ENCODE peak calls at places on chromosomes 2 and 18, in eight cellular contexts. F, K, I, E, G, U, Q and C are unnamed samples.

GRCh38 chr2:133504566-133505505 is 63.4 kb downstream of the NCKAP5 start:
- DNase-seq in G (no peak), E (peak), F (no peak), I (no peak), U (no peak), K (no peak), Q (no peak), C (no peak)

GRCh38 chr2:214277880-214278279 is 133.0 kb upstream of the VWC2L start:
- DNase-seq in G (no peak), U (no peak), E (no peak), Q (no peak), F (no peak), K (no peak), I (no peak), C (no peak)

GRCh38 chr2:190355968-190356657 is 12.7 kb downstream of the INPP1 start:
- DNase-seq in K (no peak), G (no peak), Q (no peak), U (no peak), E (no peak), I (no peak), F (no peak), C (no peak)

GRCh38 chr2:231348173-231348572 is 47.3 kb upstream of the B3GNT7 start:
- DNase-seq in K (no peak), U (no peak), Q (no peak), E (no peak), G (no peak), F (no peak), I (no peak), C (no peak)

GRCh38 chr18:56298935-56299334 is 339.5 kb downstream of the TXNL1 start:
- DNase-seq in U (no peak), K (peak), Q (no peak), I (no peak), G (no peak), E (no peak), F (no peak), C (no peak)

GRCh38 chr2:231786177-231786916 is at the start of gene COPS7B:
- DNase-seq in E (peak), U (peak), Q (peak), G (peak), K (peak), I (peak), F (no peak), C (peak)

GRCh38 chr18:45556217-45556616 is 59.1 kb upstream of the SLC14A2 start:
- DNase-seq in U (no peak), G (no peak), Q (no peak), K (no peak), I (no peak), E (no peak), F (no peak), C (no peak)

GRCh38 chr2:46487667-46488333 is 8.4 kb downstream of the TMEM247 start:
- DNase-seq in F (peak), K (peak), E (no peak), Q (no peak), I (no peak), G (no peak), U (no peak), C (no peak)

GRCh38 chr2:237268004-237268708 is 145.8 kb downstream of the COL6A3 start:
- DNase-seq in G (no peak), K (no peak), I (no peak), F (no peak), U (no peak), Q (no peak), E (no peak), C (no peak)

GRCh38 chr2:9140570-9141378 is 65.8 kb upstream of the ASAP2 start:
- DNase-seq in G (no peak), K (no peak), I (no peak), Q (no peak), U (no peak), E (no peak), F (no peak), C (no peak)

GRCh38 chr2:8754056-8754790 is 72.4 kb downstream of the ID2 start:
- DNase-seq in F (peak), U (no peak), Q (no peak), K (peak), I (no peak), G (no peak), E (peak), C (no peak)

GRCh38 chr2:9594361-9595063 is 36.3 kb downstream of the YWHAQ start:
- DNase-seq in U (no peak), I (no peak), E (no peak), K (peak), G (no peak), F (peak), Q (no peak), C (no peak)

GRCh38 chr2:233210843-233211600 is 40.5 kb upstream of the ATG16L1 start:
- DNase-seq in K (peak), I (no peak), U (no peak), Q (no peak), G (no peak), F (peak), E (peak), C (no peak)

GRCh38 chr2:203327918-203328734 is at the start of gene ABI2:
- DNase-seq in U (peak), K (peak), F (peak), E (peak), Q (peak), I (peak), G (peak), C (peak)

GRCh38 chr18:40935423-40935822 is 1019.6 kb upstream of the PIK3C3 start:
- DNase-seq in E (no peak), F (no peak), Q (no peak), G (no peak), I (no peak), U (peak), K (no peak), C (no peak)

GRCh38 chr2:101111917-101112771 is 39.0 kb downstream of the TBC1D8 start:
- DNase-seq in Q (no peak), F (no peak), U (no peak), E (no peak), I (no peak), G (no peak), K (no peak), C (no peak)

GRCh38 chr2:86342488-86342887 is 5.1 kb upstream of the REEP1 start:
- DNase-seq in K (no peak), U (no peak), I (no peak), G (no peak), E (no peak), F (no peak), Q (no peak), C (no peak)

GRCh38 chr18:25061345-25061744 is 290.6 kb downstream of the ZNF521 start:
- DNase-seq in K (no peak), F (no peak), E (no peak), G (no peak), U (no peak), Q (no peak), I (no peak), C (no peak)

GRCh38 chr2:194151231-194151630 is 1505.8 kb upstream of the SLC39A10 start:
- DNase-seq in E (no peak), G (no peak), F (no peak), K (no peak), Q (no peak), U (no peak), I (no peak), C (no peak)

GRCh38 chr2:69375494-69376353 is 11.3 kb downstream of the GFPT1 start:
- DNase-seq in U (peak), F (no peak), K (no peak), E (peak), G (no peak), I (peak), Q (no peak), C (no peak)

GRCh38 chr2:18365346-18365745 is 195.1 kb downstream of the RDH14 start:
- DNase-seq in I (no peak), Q (no peak), U (no peak), K (no peak), F (no peak), G (no peak), E (no peak), C (no peak)

GRCh38 chr2:100796499-100797100 is 23.3 kb upstream of the NPAS2 start:
- DNase-seq in F (no peak), U (no peak), I (no peak), E (no peak), G (no peak), K (no peak), Q (no peak), C (no peak)

GRCh38 chr2:29528371-29528770 is 393.0 kb downstream of the ALK start:
- DNase-seq in I (no peak), Q (no peak), U (no peak), K (no peak), E (no peak), G (no peak), F (no peak), C (no peak)

GRCh38 chr18:3603460-3604259 is 153.7 kb downstream of the TGIF1 start:
- DNase-seq in K (peak), E (peak), G (no peak), I (no peak), Q (no peak), F (peak), U (peak), C (no peak)

GRCh38 chr2:228681426-228681825 is 499.9 kb upstream of the SPHKAP start:
- DNase-seq in E (no peak), F (no peak), G (no peak), I (no peak), Q (no peak), K (no peak), U (peak), C (no peak)

GRCh38 chr2:44941551-44942234 is at the start of gene SIX3:
- DNase-seq in E (no peak), Q (no peak), U (peak), I (peak), F (no peak), K (no peak), G (peak), C (no peak)

GRCh38 chr2:11023326-11024009 is 111.7 kb downstream of the KCNF1 start:
- DNase-seq in G (no peak), U (no peak), E (no peak), I (no peak), Q (no peak), F (no peak), K (no peak), C (no peak)

GRCh38 chr18:52150050-52150449 is 189.9 kb upstream of the DCC start:
- DNase-seq in G (no peak), Q (no peak), E (no peak), K (no peak), U (no peak), I (no peak), F (no peak), C (no peak)

GRCh38 chr2:118865106-118865505 is 17.7 kb upstream of the EN1 start:
- DNase-seq in K (peak), U (peak), G (no peak), Q (no peak), I (peak), E (no peak), F (no peak), C (no peak)

GRCh38 chr2:20231632-20232031 is 6.7 kb upstream of the SDC1 start:
- DNase-seq in U (peak), K (no peak), Q (no peak), E (no peak), I (no peak), F (no peak), G (no peak), C (no peak)